ENCODE peak calls at places on chromosomes 13 and 19, in nine cellular contexts. S is BJ; V is stimulated activated CD4-positive, alpha-beta T cell treated with anti-CD3 and anti-CD28 coated beads, Interleukin-4, amount 100 ng/mL, for 4 hours; L is T-helper 1 cell; G is stomach; E is HT1080; F is naive B cell; X is effector CD4-positive, alpha-beta T cell; C is HEK293T. U is an unnamed sample.

GRCh38 chr13:39397866-39398265 is 205.1 kb downstream of the LHFPL6 start:
- DNase-seq in F (no peak), E (no peak), V (no peak), L (no peak), G (no peak), S (no peak), X (no peak), C (no peak), U (no peak)

GRCh38 chr13:73849292-73849691 is 284.9 kb downstream of the KLF12 start:
- DNase-seq in X (no peak), L (no peak), S (no peak), V (no peak), E (peak), G (no peak), C (peak), F (no peak), U (peak)

GRCh38 chr19:24101459-24102122 is 14.6 kb downstream of the ZNF254 start:
- DNase-seq in C (no peak), E (no peak), L (no peak), S (no peak), G (no peak), F (no peak), V (no peak), X (no peak), U (no peak)

GRCh38 chr13:30037766-30038165 is 187.3 kb upstream of the UBL3 start:
- DNase-seq in E (no peak), X (no peak), S (peak), F (no peak), L (no peak), C (no peak), V (no peak), G (no peak), U (no peak)

GRCh38 chr13:38702609-38703008 is 15.7 kb downstream of the FREM2 start:
- DNase-seq in S (no peak), C (no peak), F (no peak), L (no peak), X (no peak), G (no peak), V (no peak), E (no peak), U (no peak)

GRCh38 chr19:16801599-16801998 is 27.6 kb upstream of the SIN3B start:
- DNase-seq in V (no peak), F (no peak), S (no peak), L (no peak), X (no peak), C (peak), E (peak), G (no peak), U (no peak)

GRCh38 chr19:49643466-49643865 is 1.5 kb downstream of the SCAF1 start:
- DNase-seq in E (no peak), X (no peak), L (no peak), G (no peak), C (no peak), V (no peak), S (no peak), F (no peak), U (no peak)

GRCh38 chr13:46164661-46165060 is 17.3 kb downstream of the LCP1 start:
- DNase-seq in V (no peak), L (no peak), C (no peak), S (no peak), F (no peak), G (no peak), X (no peak), E (no peak), U (no peak)

GRCh38 chr13:111359237-111359915 is 38.9 kb downstream of the TEX29 start:
- DNase-seq in F (no peak), E (no peak), X (no peak), V (no peak), S (no peak), G (peak), C (no peak), L (no peak), U (no peak)

GRCh38 chr13:106490887-106491321 is 44.6 kb downstream of the EFNB2 start:
- DNase-seq in V (no peak), L (no peak), F (peak), S (no peak), X (no peak), C (no peak), E (no peak), G (no peak), U (no peak)

GRCh38 chr19:2589441-2589840 is 113.1 kb downstream of the GNG7 start:
- DNase-seq in C (no peak), V (no peak), X (no peak), F (no peak), G (no peak), S (no peak), E (no peak), L (no peak), U (no peak)

GRCh38 chr13:30345426-30346100 is 38.2 kb upstream of the KATNAL1 start:
- DNase-seq in S (no peak), F (no peak), V (no peak), C (no peak), X (no peak), G (no peak), L (no peak), E (no peak), U (no peak)

GRCh38 chr19:17394891-17395415 is 957 bp upstream of the CCDC194 start:
- DNase-seq in S (no peak), V (peak), C (peak), F (no peak), E (peak), X (peak), L (no peak), G (peak), U (peak)

GRCh38 chr13:43597599-43597945 is 189.2 kb downstream of the ENOX1 start:
- DNase-seq in V (no peak), E (no peak), X (no peak), S (no peak), L (no peak), C (no peak), G (no peak), F (no peak), U (no peak)

GRCh38 chr19:7970716-7971448 is 27.4 kb upstream of the TIMM44 start:
- DNase-seq in L (no peak), V (no peak), S (no peak), C (peak), F (no peak), G (peak), E (peak), X (no peak), U (peak)

GRCh38 chr13:44695520-44695919 is 119.4 kb upstream of the TSC22D1 start:
- DNase-seq in X (no peak), F (no peak), S (no peak), E (no peak), G (no peak), V (no peak), L (no peak), C (no peak), U (no peak)

U was measured in BE2C.